ENCODE peak calls at places on chromosomes 1 and 21, in ten cellular contexts. One of them, this sample, is unnamed.

GRCh38 chr1:228081144-228081543 is 1.4 kb upstream of the ARF1 start:
- DNase-seq in nucleus accumbens: no peak
- DNase-seq in activated naive CD4-positive, alpha-beta T cell treated with Interleukin-2 at 50 U/mL for 16 hours: no peak
- DNase-seq in AG09309: no peak
- DNase-seq in body of pancreas: peak
- DNase-seq in fibroblast of the aortic adventitia: no peak
- DNase-seq in HTR-8/SVneo: no peak
- DNase-seq in Right ventricle myocardium superior: peak
- DNase-seq in RPMI7951: no peak
- DNase-seq in H4: no peak
- DNase-seq in this sample: no peak

GRCh38 chr1:61853545-61853944 is 111.3 kb downstream of the PATJ start:
- DNase-seq in nucleus accumbens: no peak
- DNase-seq in activated naive CD4-positive, alpha-beta T cell treated with Interleukin-2 at 50 U/mL for 16 hours: no peak
- DNase-seq in AG09309: peak
- DNase-seq in body of pancreas: no peak
- DNase-seq in fibroblast of the aortic adventitia: peak
- DNase-seq in HTR-8/SVneo: no peak
- DNase-seq in Right ventricle myocardium superior: no peak
- DNase-seq in RPMI7951: peak
- DNase-seq in H4: no peak
- DNase-seq in this sample: peak

GRCh38 chr1:217921126-217921900 is 290.2 kb downstream of the SPATA17 start:
- DNase-seq in nucleus accumbens: no peak
- DNase-seq in activated naive CD4-positive, alpha-beta T cell treated with Interleukin-2 at 50 U/mL for 16 hours: no peak
- DNase-seq in AG09309: no peak
- DNase-seq in body of pancreas: no peak
- DNase-seq in fibroblast of the aortic adventitia: no peak
- DNase-seq in HTR-8/SVneo: no peak
- DNase-seq in Right ventricle myocardium superior: no peak
- DNase-seq in RPMI7951: no peak
- DNase-seq in H4: peak
- DNase-seq in this sample: no peak

GRCh38 chr21:37210017-37210593 is 57.0 kb downstream of the VPS26C start:
- DNase-seq in nucleus accumbens: no peak
- DNase-seq in activated naive CD4-positive, alpha-beta T cell treated with Interleukin-2 at 50 U/mL for 16 hours: no peak
- DNase-seq in AG09309: no peak
- DNase-seq in body of pancreas: no peak
- DNase-seq in fibroblast of the aortic adventitia: no peak
- DNase-seq in HTR-8/SVneo: no peak
- DNase-seq in Right ventricle myocardium superior: no peak
- DNase-seq in RPMI7951: no peak
- DNase-seq in H4: no peak
- DNase-seq in this sample: no peak

GRCh38 chr1:17232759-17233661 is 15.9 kb upstream of the PADI3 start:
- DNase-seq in nucleus accumbens: no peak
- DNase-seq in activated naive CD4-positive, alpha-beta T cell treated with Interleukin-2 at 50 U/mL for 16 hours: no peak
- DNase-seq in AG09309: peak
- DNase-seq in body of pancreas: no peak
- DNase-seq in fibroblast of the aortic adventitia: peak
- DNase-seq in HTR-8/SVneo: peak
- DNase-seq in Right ventricle myocardium superior: no peak
- DNase-seq in RPMI7951: peak
- DNase-seq in H4: peak
- DNase-seq in this sample: peak

GRCh38 chr1:167563579-167564246 is 10.2 kb upstream of the CREG1 start:
- DNase-seq in nucleus accumbens: no peak
- DNase-seq in activated naive CD4-positive, alpha-beta T cell treated with Interleukin-2 at 50 U/mL for 16 hours: no peak
- DNase-seq in AG09309: no peak
- DNase-seq in body of pancreas: peak
- DNase-seq in fibroblast of the aortic adventitia: no peak
- DNase-seq in HTR-8/SVneo: no peak
- DNase-seq in Right ventricle myocardium superior: peak
- DNase-seq in RPMI7951: peak
- DNase-seq in H4: no peak
- DNase-seq in this sample: no peak

GRCh38 chr1:225565845-225566244 is 87.1 kb downstream of the ENAH start:
- DNase-seq in nucleus accumbens: no peak
- DNase-seq in activated naive CD4-positive, alpha-beta T cell treated with Interleukin-2 at 50 U/mL for 16 hours: no peak
- DNase-seq in AG09309: peak
- DNase-seq in body of pancreas: no peak
- DNase-seq in fibroblast of the aortic adventitia: peak
- DNase-seq in HTR-8/SVneo: no peak
- DNase-seq in Right ventricle myocardium superior: no peak
- DNase-seq in RPMI7951: no peak
- DNase-seq in H4: no peak
- DNase-seq in this sample: peak

GRCh38 chr1:154352581-154353459 is 27.5 kb downstream of the ATP8B2 start:
- DNase-seq in nucleus accumbens: peak
- DNase-seq in activated naive CD4-positive, alpha-beta T cell treated with Interleukin-2 at 50 U/mL for 16 hours: peak
- DNase-seq in AG09309: no peak
- DNase-seq in body of pancreas: peak
- DNase-seq in fibroblast of the aortic adventitia: peak
- DNase-seq in HTR-8/SVneo: no peak
- DNase-seq in Right ventricle myocardium superior: peak
- DNase-seq in RPMI7951: peak
- DNase-seq in H4: no peak
- DNase-seq in this sample: peak

GRCh38 chr1:147539122-147539575 is 2.2 kb upstream of the BCL9 start:
- DNase-seq in nucleus accumbens: no peak
- DNase-seq in activated naive CD4-positive, alpha-beta T cell treated with Interleukin-2 at 50 U/mL for 16 hours: peak
- DNase-seq in AG09309: peak
- DNase-seq in body of pancreas: no peak
- DNase-seq in fibroblast of the aortic adventitia: peak
- DNase-seq in HTR-8/SVneo: peak
- DNase-seq in Right ventricle myocardium superior: no peak
- DNase-seq in RPMI7951: peak
- DNase-seq in H4: peak
- DNase-seq in this sample: peak